ENCODE peak calls at places on chromosomes 1 and 21, in seven cellular contexts. One of them, this sample, is unnamed.

GRCh38 chr1:3460653-3461237 is 6.3 kb downstream of the ARHGEF16 start:
- DNase-seq in upper lobe of right lung: no peak
- DNase-seq in CD8-positive, alpha-beta T cell: no peak
- DNase-seq in neural progenitor cell: no peak
- DNase-seq in natural killer cell: no peak
- DNase-seq in fibroblast of the aortic adventitia: no peak
- DNase-seq in cardiac fibroblast: peak
- DNase-seq in this sample: no peak

GRCh38 chr1:199551967-199552565 is 475.4 kb upstream of the NR5A2 start:
- DNase-seq in upper lobe of right lung: no peak
- DNase-seq in fibroblast of the aortic adventitia: peak
- DNase-seq in natural killer cell: no peak
- DNase-seq in neural progenitor cell: peak
- DNase-seq in CD8-positive, alpha-beta T cell: peak
- DNase-seq in cardiac fibroblast: peak
- DNase-seq in this sample: peak

GRCh38 chr1:116881879-116882520 is 27.7 kb upstream of the PTGFRN start:
- DNase-seq in CD8-positive, alpha-beta T cell: no peak
- DNase-seq in fibroblast of the aortic adventitia: peak
- DNase-seq in upper lobe of right lung: no peak
- DNase-seq in natural killer cell: no peak
- DNase-seq in neural progenitor cell: peak
- DNase-seq in cardiac fibroblast: peak
- DNase-seq in this sample: peak

GRCh38 chr1:33455537-33456301 is 16.7 kb upstream of the ZSCAN20 start:
- DNase-seq in CD8-positive, alpha-beta T cell: no peak
- DNase-seq in neural progenitor cell: peak
- DNase-seq in upper lobe of right lung: peak
- DNase-seq in fibroblast of the aortic adventitia: peak
- DNase-seq in natural killer cell: no peak
- DNase-seq in cardiac fibroblast: peak
- DNase-seq in this sample: peak

GRCh38 chr1:33470495-33471012 is 1.9 kb upstream of the ZSCAN20 start:
- DNase-seq in natural killer cell: peak
- DNase-seq in upper lobe of right lung: peak
- DNase-seq in neural progenitor cell: peak
- DNase-seq in CD8-positive, alpha-beta T cell: peak
- DNase-seq in cardiac fibroblast: peak
- DNase-seq in fibroblast of the aortic adventitia: peak
- DNase-seq in this sample: peak

GRCh38 chr1:96808186-96808585 is 86.6 kb downstream of the PTBP2 start:
- DNase-seq in cardiac fibroblast: no peak
- DNase-seq in natural killer cell: no peak
- DNase-seq in neural progenitor cell: no peak
- DNase-seq in CD8-positive, alpha-beta T cell: no peak
- DNase-seq in fibroblast of the aortic adventitia: no peak
- DNase-seq in upper lobe of right lung: no peak
- DNase-seq in this sample: no peak

GRCh38 chr1:24415334-24415909 is at the start of gene NIPAL3:
- DNase-seq in neural progenitor cell: peak
- DNase-seq in CD8-positive, alpha-beta T cell: peak
- DNase-seq in upper lobe of right lung: peak
- DNase-seq in fibroblast of the aortic adventitia: peak
- DNase-seq in cardiac fibroblast: peak
- DNase-seq in natural killer cell: peak
- DNase-seq in this sample: peak

GRCh38 chr1:182649041-182649440 is 35.3 kb downstream of the RGS8 start:
- DNase-seq in natural killer cell: no peak
- DNase-seq in upper lobe of right lung: no peak
- DNase-seq in cardiac fibroblast: no peak
- DNase-seq in neural progenitor cell: no peak
- DNase-seq in fibroblast of the aortic adventitia: no peak
- DNase-seq in CD8-positive, alpha-beta T cell: no peak
- DNase-seq in this sample: no peak

GRCh38 chr21:41501919-41502318 is 6.0 kb downstream of the TMPRSS2 start:
- DNase-seq in fibroblast of the aortic adventitia: no peak
- DNase-seq in neural progenitor cell: no peak
- DNase-seq in CD8-positive, alpha-beta T cell: no peak
- DNase-seq in natural killer cell: no peak
- DNase-seq in upper lobe of right lung: no peak
- DNase-seq in cardiac fibroblast: no peak
- DNase-seq in this sample: no peak
- TF ChIP-seq CTCF in fibroblast of the aortic adventitia: no peak
- TF ChIP-seq CTCF in neural progenitor cell: no peak
- TF ChIP-seq CTCF in CD8-positive, alpha-beta T cell: no peak
- TF ChIP-seq CTCF in natural killer cell: no peak
- TF ChIP-seq CTCF in upper lobe of right lung: no peak
- TF ChIP-seq CTCF in cardiac fibroblast: no peak
- TF ChIP-seq CTCF in this sample: no peak

GRCh38 chr1:172460177-172460576 is 16.3 kb upstream of the PIGC start:
- DNase-seq in neural progenitor cell: no peak
- DNase-seq in upper lobe of right lung: no peak
- DNase-seq in CD8-positive, alpha-beta T cell: no peak
- DNase-seq in fibroblast of the aortic adventitia: no peak
- DNase-seq in natural killer cell: no peak
- DNase-seq in cardiac fibroblast: no peak
- DNase-seq in this sample: no peak

GRCh38 chr1:172456344-172456769 is 12.5 kb upstream of the PIGC start:
- DNase-seq in upper lobe of right lung: no peak
- DNase-seq in neural progenitor cell: no peak
- DNase-seq in natural killer cell: no peak
- DNase-seq in cardiac fibroblast: no peak
- DNase-seq in fibroblast of the aortic adventitia: no peak
- DNase-seq in CD8-positive, alpha-beta T cell: no peak
- DNase-seq in this sample: no peak

GRCh38 chr1:172460901-172461315 is 17.0 kb upstream of the PIGC start:
- DNase-seq in neural progenitor cell: peak
- DNase-seq in natural killer cell: no peak
- DNase-seq in fibroblast of the aortic adventitia: peak
- DNase-seq in CD8-positive, alpha-beta T cell: no peak
- DNase-seq in upper lobe of right lung: no peak
- DNase-seq in cardiac fibroblast: no peak
- DNase-seq in this sample: peak

GRCh38 chr1:172453607-172454006 is 9.7 kb upstream of the PIGC start:
- DNase-seq in CD8-positive, alpha-beta T cell: no peak
- DNase-seq in neural progenitor cell: no peak
- DNase-seq in cardiac fibroblast: no peak
- DNase-seq in upper lobe of right lung: no peak
- DNase-seq in natural killer cell: no peak
- DNase-seq in fibroblast of the aortic adventitia: no peak
- DNase-seq in this sample: no peak

DNA sequence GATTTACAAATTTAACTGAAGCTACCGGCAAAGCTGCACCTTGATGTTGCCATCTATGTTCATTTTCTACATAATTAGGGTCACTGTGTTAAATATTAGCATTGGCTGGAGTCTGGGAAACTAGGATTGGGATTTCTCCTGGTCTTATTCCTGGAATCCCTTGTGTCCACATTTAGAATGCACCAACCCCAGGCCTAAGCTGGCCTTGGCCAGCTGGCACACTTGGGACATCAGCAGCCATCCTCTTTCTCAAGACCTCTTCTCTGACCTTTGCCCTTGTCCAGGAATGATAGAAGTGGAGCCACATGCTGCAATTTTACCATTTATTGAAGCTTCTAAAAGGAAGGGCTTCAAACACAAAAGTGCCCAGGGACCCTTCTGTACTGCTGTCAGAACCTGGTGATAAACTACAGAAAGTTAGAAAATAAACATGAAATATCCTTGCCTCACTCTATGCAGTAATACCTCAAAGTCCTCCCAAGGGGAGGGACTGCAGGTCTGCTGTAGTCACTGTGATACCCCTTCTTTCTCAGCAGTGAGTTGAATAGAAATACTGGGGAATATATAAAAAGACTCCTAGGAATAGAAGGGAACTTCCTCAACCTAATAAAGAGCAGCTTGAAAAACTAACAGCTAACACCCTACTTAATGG is 13.7 kb upstream of the PIGC start:
- DNase-seq in fibroblast of the aortic adventitia: no peak
- DNase-seq in natural killer cell: no peak
- DNase-seq in cardiac fibroblast: no peak
- DNase-seq in upper lobe of right lung: no peak
- DNase-seq in neural progenitor cell: no peak
- DNase-seq in CD8-positive, alpha-beta T cell: no peak
- DNase-seq in this sample: no peak
- TF ChIP-seq CTCF in fibroblast of the aortic adventitia: no peak
- TF ChIP-seq CTCF in natural killer cell: no peak
- TF ChIP-seq CTCF in cardiac fibroblast: no peak
- TF ChIP-seq CTCF in upper lobe of right lung: no peak
- TF ChIP-seq CTCF in neural progenitor cell: no peak
- TF ChIP-seq CTCF in CD8-positive, alpha-beta T cell: no peak
- TF ChIP-seq CTCF in this sample: no peak

GRCh38 chr1:248860007-248860406 is 1.1 kb upstream of the ZNF692 start:
- DNase-seq in fibroblast of the aortic adventitia: no peak
- DNase-seq in neural progenitor cell: no peak
- DNase-seq in natural killer cell: no peak
- DNase-seq in cardiac fibroblast: no peak
- DNase-seq in upper lobe of right lung: no peak
- DNase-seq in CD8-positive, alpha-beta T cell: no peak
- DNase-seq in this sample: no peak

GRCh38 chr1:248857749-248858095 is 1.2 kb downstream of the ZNF692 start:
- DNase-seq in CD8-positive, alpha-beta T cell: no peak
- DNase-seq in cardiac fibroblast: no peak
- DNase-seq in upper lobe of right lung: no peak
- DNase-seq in fibroblast of the aortic adventitia: no peak
- DNase-seq in neural progenitor cell: no peak
- DNase-seq in natural killer cell: no peak
- DNase-seq in this sample: no peak

GRCh38 chr1:248858096-248858890 is 592 bp downstream of the ZNF692 start:
- DNase-seq in CD8-positive, alpha-beta T cell: no peak
- DNase-seq in upper lobe of right lung: peak
- DNase-seq in fibroblast of the aortic adventitia: peak
- DNase-seq in cardiac fibroblast: peak
- DNase-seq in natural killer cell: peak
- DNase-seq in neural progenitor cell: peak
- DNase-seq in this sample: peak

GRCh38 chr1:248857201-248857600 is 1.7 kb downstream of the ZNF692 start:
- DNase-seq in upper lobe of right lung: no peak
- DNase-seq in cardiac fibroblast: no peak
- DNase-seq in fibroblast of the aortic adventitia: no peak
- DNase-seq in neural progenitor cell: no peak
- DNase-seq in natural killer cell: no peak
- DNase-seq in CD8-positive, alpha-beta T cell: no peak
- DNase-seq in this sample: no peak

DNA sequence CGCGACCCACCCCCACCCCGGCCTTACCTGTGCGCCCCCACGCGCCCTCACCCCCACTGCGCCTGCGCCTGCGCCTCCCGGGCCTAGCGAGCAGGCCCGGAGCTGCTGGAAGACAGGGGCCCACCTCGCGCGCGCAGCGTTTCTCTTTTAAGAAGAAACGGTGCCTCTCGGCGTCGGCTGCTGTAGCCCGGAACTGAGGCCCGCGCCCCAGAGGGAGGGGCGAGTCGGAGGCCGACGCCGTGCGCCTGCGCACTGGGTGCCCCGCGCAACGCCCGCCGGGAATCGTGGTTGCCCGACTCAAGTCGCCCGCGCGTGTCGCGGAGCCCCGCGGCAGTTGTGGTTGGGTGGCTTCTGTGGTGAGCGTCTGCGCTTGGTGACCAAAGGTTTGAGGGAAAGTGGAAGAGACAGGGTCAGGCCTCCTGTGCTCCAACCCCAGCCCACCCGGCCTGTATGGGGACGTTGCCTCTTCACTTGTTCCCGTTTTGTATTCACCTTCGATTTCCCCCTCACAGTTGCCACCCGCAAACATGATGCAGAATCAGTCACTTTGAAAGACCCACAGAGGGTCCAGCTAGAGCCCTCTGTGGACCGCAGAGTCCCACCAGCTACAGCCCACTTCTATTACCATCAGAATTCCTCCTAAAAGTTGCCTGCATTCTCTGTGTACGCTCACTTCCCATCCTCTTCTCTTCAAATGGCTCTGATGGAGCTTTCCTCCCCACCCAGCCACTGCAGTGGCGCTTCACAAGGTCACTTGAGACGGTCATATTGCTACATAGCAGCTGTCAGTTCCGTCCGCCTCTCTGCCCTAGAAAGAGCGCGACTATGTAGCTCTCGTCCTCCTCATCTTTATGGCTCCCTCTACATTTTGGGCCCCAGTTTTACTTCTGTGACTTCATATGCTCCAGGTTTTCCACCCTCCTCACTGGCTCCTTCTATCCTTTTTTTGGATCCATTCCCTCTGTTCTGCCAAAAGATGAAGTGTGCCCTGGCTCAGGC is at the start of gene ZNF692:
- DNase-seq in fibroblast of the aortic adventitia: peak
- DNase-seq in neural progenitor cell: peak
- DNase-seq in upper lobe of right lung: peak
- DNase-seq in natural killer cell: peak
- DNase-seq in CD8-positive, alpha-beta T cell: peak
- DNase-seq in cardiac fibroblast: peak
- DNase-seq in this sample: peak
- TF ChIP-seq CTCF in fibroblast of the aortic adventitia: no peak
- TF ChIP-seq CTCF in neural progenitor cell: no peak
- TF ChIP-seq CTCF in upper lobe of right lung: no peak
- TF ChIP-seq CTCF in natural killer cell: peak
- TF ChIP-seq CTCF in CD8-positive, alpha-beta T cell: no peak
- TF ChIP-seq CTCF in cardiac fibroblast: no peak
- TF ChIP-seq CTCF in this sample: peak

DNA sequence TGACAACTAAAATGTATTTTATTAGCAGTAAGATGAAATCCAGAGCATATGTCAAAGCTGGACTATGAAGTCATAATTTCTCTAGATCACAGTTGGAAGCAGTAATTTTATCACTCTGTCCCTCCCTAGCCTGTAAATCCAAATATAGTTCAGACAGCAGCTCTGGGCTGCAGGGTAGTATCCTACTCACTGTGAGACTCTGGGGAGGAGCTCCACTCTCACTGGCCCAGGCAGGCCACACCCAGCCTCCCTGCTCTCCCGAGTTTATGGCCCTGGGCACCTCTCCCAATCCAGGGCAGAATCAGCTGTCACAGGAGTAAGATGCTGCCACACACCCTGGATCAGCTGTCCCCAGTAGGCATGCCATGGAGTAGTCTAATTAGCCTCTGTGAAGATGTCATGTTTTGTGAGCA is 131.1 kb downstream of the HLCS start:
- DNase-seq in neural progenitor cell: no peak
- DNase-seq in natural killer cell: no peak
- DNase-seq in fibroblast of the aortic adventitia: no peak
- DNase-seq in upper lobe of right lung: no peak
- DNase-seq in cardiac fibroblast: no peak
- DNase-seq in CD8-positive, alpha-beta T cell: no peak
- DNase-seq in this sample: peak
- TF ChIP-seq CTCF in neural progenitor cell: no peak
- TF ChIP-seq CTCF in natural killer cell: no peak
- TF ChIP-seq CTCF in fibroblast of the aortic adventitia: no peak
- TF ChIP-seq CTCF in upper lobe of right lung: no peak
- TF ChIP-seq CTCF in cardiac fibroblast: no peak
- TF ChIP-seq CTCF in CD8-positive, alpha-beta T cell: no peak
- TF ChIP-seq CTCF in this sample: no peak

GRCh38 chr1:12405325-12406217 is 175.7 kb downstream of the VPS13D start:
- DNase-seq in natural killer cell: no peak
- DNase-seq in neural progenitor cell: peak
- DNase-seq in cardiac fibroblast: peak
- DNase-seq in fibroblast of the aortic adventitia: peak
- DNase-seq in CD8-positive, alpha-beta T cell: no peak
- DNase-seq in upper lobe of right lung: no peak
- DNase-seq in this sample: no peak
- TF ChIP-seq CTCF in natural killer cell: no peak
- TF ChIP-seq CTCF in neural progenitor cell: peak
- TF ChIP-seq CTCF in cardiac fibroblast: no peak
- TF ChIP-seq CTCF in fibroblast of the aortic adventitia: peak
- TF ChIP-seq CTCF in CD8-positive, alpha-beta T cell: no peak
- TF ChIP-seq CTCF in upper lobe of right lung: no peak
- TF ChIP-seq CTCF in this sample: peak

GRCh38 chr21:38669186-38669585 is 136.5 kb upstream of the ETS2 start:
- DNase-seq in fibroblast of the aortic adventitia: peak
- DNase-seq in CD8-positive, alpha-beta T cell: no peak
- DNase-seq in neural progenitor cell: peak
- DNase-seq in upper lobe of right lung: no peak
- DNase-seq in cardiac fibroblast: peak
- DNase-seq in natural killer cell: no peak
- DNase-seq in this sample: peak
- TF ChIP-seq CTCF in fibroblast of the aortic adventitia: peak
- TF ChIP-seq CTCF in CD8-positive, alpha-beta T cell: no peak
- TF ChIP-seq CTCF in neural progenitor cell: peak
- TF ChIP-seq CTCF in upper lobe of right lung: peak
- TF ChIP-seq CTCF in cardiac fibroblast: peak
- TF ChIP-seq CTCF in natural killer cell: no peak
- TF ChIP-seq CTCF in this sample: peak

This sample was measured in HFFc6.